ENCODE peak calls at places on chromosomes 11 and 22, in eight cellular contexts. U, A, I, Q, P, B, N and S are unnamed samples.

GRCh38 chr11:64340671-64341335 is 799 bp downstream of the CCDC88B start:
- DNase-seq in I (peak), B (no peak), N (peak), U (peak), A (peak), P (peak), Q (no peak), S (peak)

GRCh38 chr11:72848846-72849466 is 34.7 kb downstream of the ATG16L2 start:
- DNase-seq in B (no peak), U (peak), Q (peak), I (peak), N (peak), P (peak), A (peak), S (peak)

GRCh38 chr11:79050784-79051183 is 390.0 kb downstream of the TENM4 start:
- DNase-seq in P (no peak), I (no peak), Q (no peak), N (no peak), B (no peak), A (no peak), U (no peak), S (no peak)

GRCh38 chr11:126465573-126466287 is 110.2 kb downstream of the ST3GAL4 start:
- DNase-seq in A (no peak), Q (no peak), U (no peak), P (peak), N (no peak), I (peak), B (no peak), S (peak)

GRCh38 chr11:119453881-119454280 is 30.9 kb upstream of the THY1 start:
- DNase-seq in A (no peak), U (no peak), B (no peak), N (no peak), Q (no peak), P (no peak), I (no peak), S (no peak)

GRCh38 chr22:42800731-42801536 is 56.1 kb downstream of the ARFGAP3 start:
- DNase-seq in U (no peak), A (no peak), Q (no peak), P (no peak), N (no peak), B (no peak), I (no peak), S (no peak)

GRCh38 chr22:24563246-24563645 is 7.4 kb downstream of the SNRPD3 start:
- DNase-seq in P (no peak), Q (no peak), I (no peak), U (no peak), A (no peak), B (no peak), N (no peak), S (no peak)

GRCh38 chr22:41862160-41862529 is 29.2 kb downstream of the SREBF2 start:
- DNase-seq in B (no peak), U (peak), P (no peak), A (no peak), I (peak), Q (no peak), N (no peak), S (no peak)

GRCh38 chr11:113884361-113884836 is 9.0 kb upstream of the USP28 start:
- DNase-seq in A (peak), U (peak), I (no peak), N (peak), Q (no peak), B (no peak), P (no peak), S (peak)

GRCh38 chr11:124762624-124763155 is 600 bp upstream of the ESAM start:
- DNase-seq in N (peak), P (peak), I (no peak), Q (peak), B (no peak), U (no peak), A (no peak), S (peak)

GRCh38 chr11:26439854-26440253 is 107.9 kb downstream of the ANO3 start:
- DNase-seq in A (no peak), I (no peak), Q (no peak), U (no peak), P (no peak), B (no peak), N (no peak), S (no peak)

GRCh38 chr11:121881806-121882205 is 234.2 kb downstream of the BLID start:
- DNase-seq in U (no peak), A (no peak), P (no peak), N (no peak), I (no peak), Q (peak), B (no peak), S (peak)

GRCh38 chr11:61962213-61963015 is 5.0 kb downstream of the FTH1 start:
- DNase-seq in N (no peak), Q (no peak), A (peak), U (no peak), I (no peak), B (no peak), P (no peak), S (peak)

GRCh38 chr11:72573380-72573949 is 100.8 kb downstream of the PDE2A start:
- DNase-seq in U (peak), N (peak), A (peak), B (peak), Q (peak), I (no peak), P (peak), S (peak)

GRCh38 chr22:43554259-43554636 is 142.4 kb downstream of the MPPED1 start:
- DNase-seq in Q (no peak), U (no peak), P (no peak), B (no peak), N (no peak), A (no peak), I (no peak), S (no peak)

GRCh38 chr11:86374586-86374985 is at the start of gene CCDC81:
- DNase-seq in U (peak), A (peak), P (no peak), I (no peak), N (peak), Q (no peak), B (no peak), S (peak)

GRCh38 chr11:134756811-134757540 is 344.9 kb upstream of the B3GAT1 start:
- DNase-seq in U (no peak), N (no peak), A (no peak), P (no peak), B (no peak), Q (no peak), I (no peak), S (no peak)

GRCh38 chr22:47452184-47452583 is 689.7 kb downstream of the TBC1D22A start:
- DNase-seq in A (peak), P (no peak), I (peak), B (peak), N (no peak), U (no peak), Q (peak), S (no peak)

GRCh38 chr11:102367364-102367763 is 20.4 kb downstream of the BIRC2 start:
- DNase-seq in B (no peak), Q (peak), P (no peak), I (peak), N (no peak), A (no peak), U (peak), S (peak)

GRCh38 chr22:25839755-25840154 is 97.8 kb downstream of the MYO18B start:
- DNase-seq in I (no peak), Q (no peak), B (no peak), N (no peak), U (no peak), A (no peak), P (no peak), S (no peak)

GRCh38 chr11:75725552-75726320 is 8.1 kb downstream of the MOGAT2 start:
- DNase-seq in P (no peak), A (no peak), N (no peak), I (no peak), B (no peak), Q (no peak), U (no peak), S (no peak)

GRCh38 chr11:86632499-86633269 is 39.7 kb downstream of the ME3 start:
- DNase-seq in B (peak), I (no peak), Q (peak), N (peak), P (no peak), A (peak), U (peak), S (peak)

GRCh38 chr11:126049159-126049558 is 13.5 kb downstream of the CDON start:
- DNase-seq in P (no peak), A (no peak), I (no peak), N (no peak), B (no peak), Q (no peak), U (no peak), S (no peak)

GRCh38 chr11:130551388-130551787 is 102.9 kb downstream of the ADAMTS15 start:
- DNase-seq in I (no peak), A (no peak), U (no peak), P (no peak), N (no peak), B (no peak), Q (no peak), S (peak)

GRCh38 chr11:72235351-72236057 is 8.5 kb downstream of the PHOX2A start:
- DNase-seq in Q (no peak), I (no peak), B (no peak), P (no peak), A (no peak), U (no peak), N (no peak), S (no peak)

GRCh38 chr11:21814169-21814568 is 378.7 kb upstream of the ANO5 start:
- DNase-seq in B (no peak), I (no peak), P (no peak), U (peak), Q (no peak), A (no peak), N (no peak), S (no peak)
- TF ChIP-seq EZH2phosphoT487 in B (no peak), I (no peak), P (no peak), U (no peak), Q (no peak), A (no peak), N (no peak), S (no peak)

GRCh38 chr11:17313349-17314231 is 37.1 kb downstream of the NUCB2 start:
- DNase-seq in I (no peak), P (no peak), A (no peak), Q (no peak), B (no peak), U (no peak), N (no peak), S (peak)

GRCh38 chr11:17314904-17315426 is 36.6 kb upstream of the NCR3LG1 start:
- DNase-seq in U (no peak), P (no peak), Q (no peak), B (no peak), I (no peak), N (no peak), A (no peak), S (no peak)

DNA sequence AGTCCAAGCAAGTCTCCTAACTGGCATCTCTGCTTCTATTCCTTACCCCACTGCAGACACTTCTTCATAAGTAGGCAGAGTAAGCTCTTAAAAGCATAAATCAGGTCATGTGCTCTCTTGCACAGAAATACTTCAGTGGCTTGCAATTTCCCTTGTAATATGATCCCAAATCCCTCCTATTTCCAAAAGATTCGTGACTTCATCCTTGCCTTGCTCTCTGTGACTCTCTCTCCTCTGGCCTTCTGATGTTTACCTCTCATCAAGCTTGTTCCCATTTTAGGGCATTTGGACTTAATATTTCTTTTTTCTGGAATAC is 37.4 kb upstream of the NCR3LG1 start:
- DNase-seq in Q (peak), I (no peak), B (no peak), P (no peak), A (no peak), N (no peak), U (peak), S (peak)
- TF ChIP-seq EZH2phosphoT487 in Q (no peak), I (no peak), B (no peak), P (no peak), A (no peak), N (no peak), U (no peak), S (no peak)

GRCh38 chr11:110125632-110126031 is 32.4 kb downstream of the ZC3H12C start:
- DNase-seq in A (no peak), B (no peak), I (no peak), Q (no peak), N (no peak), U (peak), P (peak), S (peak)
- TF ChIP-seq EZH2phosphoT487 in A (no peak), B (no peak), I (no peak), Q (no peak), N (no peak), U (no peak), P (no peak), S (no peak)

DNA sequence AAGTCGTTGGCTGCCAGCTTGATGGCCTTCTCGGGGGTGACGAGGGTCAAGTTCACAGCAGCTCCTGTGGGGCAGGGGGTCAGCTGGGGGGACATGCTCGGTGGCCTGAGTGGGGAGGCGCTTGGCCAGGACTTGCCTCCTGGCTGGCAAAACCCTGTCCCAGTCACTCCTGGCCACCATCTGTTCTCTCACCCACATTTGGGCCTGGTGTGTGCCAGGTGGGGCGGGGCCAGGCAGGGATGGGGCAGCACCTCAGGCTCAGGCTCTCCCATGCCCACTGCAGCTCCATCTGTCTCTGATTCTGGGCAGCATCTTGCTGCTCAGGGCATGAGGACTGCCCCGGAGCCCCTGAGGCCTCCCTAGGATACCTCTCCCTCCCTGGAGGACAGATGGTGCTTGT is 3.7 kb upstream of the CEND1 start:
- DNase-seq in N (no peak), P (no peak), I (no peak), Q (no peak), A (no peak), U (no peak), B (no peak), S (no peak)
- TF ChIP-seq EZH2phosphoT487 in N (no peak), P (no peak), I (no peak), Q (no peak), A (no peak), U (no peak), B (no peak), S (no peak)

GRCh38 chr11:69051381-69052342 is 2.9 kb downstream of the TPCN2 start:
- DNase-seq in A (no peak), Q (no peak), B (no peak), I (peak), P (no peak), U (no peak), N (no peak), S (peak)
- TF ChIP-seq EZH2phosphoT487 in A (no peak), Q (no peak), B (no peak), I (no peak), P (no peak), U (no peak), N (no peak), S (no peak)

DNA sequence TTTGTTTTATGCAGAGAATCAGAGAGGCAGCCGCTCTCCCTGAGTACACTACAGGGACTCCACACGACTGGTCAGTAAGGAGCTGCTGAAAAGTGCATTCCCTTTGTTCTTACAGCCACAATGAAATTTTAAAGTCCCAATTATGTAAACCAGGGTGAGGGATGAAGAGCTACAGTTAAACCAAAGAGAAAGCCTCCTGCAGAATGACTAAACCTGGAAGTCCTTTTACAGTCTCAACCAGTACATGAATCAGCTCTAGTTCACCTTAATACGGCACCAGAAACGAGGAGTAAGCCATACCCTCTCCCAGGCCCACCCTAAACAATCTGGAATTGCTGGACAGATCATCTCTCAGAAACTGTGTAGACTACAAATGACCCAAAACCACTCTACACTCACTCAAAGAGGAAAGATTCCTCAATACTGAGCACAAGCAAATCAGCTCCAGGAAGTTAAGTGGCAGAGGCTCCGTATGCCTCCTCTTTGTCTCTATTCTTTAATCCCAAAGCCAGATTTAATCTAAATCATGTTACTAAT is 113.1 kb downstream of the RBFOX2 start:
- DNase-seq in N (peak), U (no peak), B (no peak), Q (peak), P (no peak), A (no peak), I (no peak), S (peak)
- TF ChIP-seq EZH2phosphoT487 in N (no peak), U (no peak), B (no peak), Q (no peak), P (no peak), A (no peak), I (no peak), S (no peak)

DNA sequence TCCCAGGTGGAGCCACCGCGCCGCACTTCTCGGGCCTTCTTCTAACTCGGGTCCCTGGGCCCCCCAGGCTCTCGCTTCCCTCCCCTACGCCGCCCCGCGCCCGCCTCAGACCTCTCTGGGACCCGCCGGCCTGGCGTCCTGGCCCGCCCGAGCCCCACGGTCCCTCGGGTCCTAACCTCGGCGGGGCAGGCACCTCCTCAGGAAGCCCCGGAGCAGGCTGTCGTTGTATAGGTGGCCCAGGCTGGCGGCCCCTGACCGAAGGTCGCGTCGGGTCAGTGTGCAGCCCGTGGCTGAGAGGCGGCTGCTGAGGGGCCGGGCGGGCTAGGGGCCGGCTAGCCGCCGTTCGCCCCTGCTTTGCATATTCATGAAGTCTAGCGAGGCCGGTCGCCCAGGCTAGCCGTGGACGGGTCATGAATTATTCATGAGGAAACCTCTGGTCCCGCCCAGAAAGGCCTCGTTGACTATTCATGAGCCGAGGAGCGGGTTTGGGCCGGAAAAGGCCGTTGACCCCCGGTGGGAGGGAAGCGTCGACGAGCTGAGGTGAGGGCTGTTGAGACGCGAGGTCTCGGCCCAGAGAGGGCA is at the start of gene HORMAD2:
- DNase-seq in B (no peak), I (no peak), A (peak), P (peak), Q (no peak), U (peak), N (peak), S (peak)
- TF ChIP-seq EZH2phosphoT487 in B (no peak), I (no peak), A (no peak), P (no peak), Q (no peak), U (no peak), N (no peak), S (no peak)

DNA sequence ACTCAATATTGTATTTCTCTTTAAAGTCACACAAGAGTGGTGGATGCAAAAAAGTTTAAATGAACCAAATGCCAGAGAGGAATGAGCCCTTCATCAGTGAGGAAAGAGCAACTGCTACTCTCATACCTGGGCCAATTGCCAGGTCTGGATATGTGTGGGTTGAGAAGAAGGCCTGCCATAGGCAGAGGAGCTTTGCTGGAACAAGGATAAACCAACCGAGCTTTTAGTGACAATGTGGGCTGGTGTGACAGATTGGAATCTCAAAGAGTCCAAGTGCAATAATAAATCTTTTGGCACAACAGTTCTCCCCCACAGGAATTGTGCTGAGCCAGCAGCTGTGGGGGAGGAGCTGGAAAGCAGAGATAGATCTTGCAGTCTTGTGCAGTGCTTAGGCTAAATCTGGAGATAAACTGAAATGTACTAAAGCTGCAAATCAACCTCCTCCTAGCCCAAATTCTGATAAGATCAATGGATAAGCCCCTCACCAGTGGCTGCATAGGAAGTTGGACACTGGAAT is 79.4 kb upstream of the ISX start:
- DNase-seq in N (no peak), U (no peak), B (no peak), I (no peak), Q (no peak), P (no peak), A (no peak), S (no peak)
- TF ChIP-seq EZH2phosphoT487 in N (no peak), U (no peak), B (no peak), I (no peak), Q (no peak), P (no peak), A (no peak), S (no peak)

GRCh38 chr11:13358871-13359270 is 81.3 kb downstream of the BMAL1 start:
- DNase-seq in U (no peak), A (no peak), P (no peak), I (no peak), N (no peak), B (no peak), Q (no peak), S (peak)
- TF ChIP-seq EZH2phosphoT487 in U (no peak), A (no peak), P (no peak), I (no peak), N (no peak), B (no peak), Q (no peak), S (no peak)

DNA sequence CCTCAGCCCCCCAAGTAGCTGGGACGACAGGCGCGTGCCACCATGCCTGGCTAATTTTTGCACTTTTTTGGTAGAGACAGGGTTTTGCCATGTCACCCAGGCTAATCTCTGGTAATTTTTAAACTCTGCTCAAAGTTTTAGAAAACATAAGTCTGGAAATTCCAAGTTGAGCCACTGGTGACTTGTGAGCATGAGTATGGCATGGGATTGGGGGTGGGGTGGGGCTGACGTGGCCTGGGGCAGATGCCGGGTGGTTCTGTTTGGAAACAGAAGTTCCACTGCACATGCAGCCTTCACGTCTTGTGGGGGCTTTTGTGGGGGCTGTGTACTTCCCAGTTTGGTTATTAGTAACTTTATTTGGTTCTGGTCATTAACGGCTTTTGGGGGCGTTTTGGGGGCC is 67.3 kb downstream of the PTPRJ start:
- DNase-seq in B (no peak), A (no peak), Q (no peak), N (no peak), I (no peak), P (no peak), U (peak), S (peak)
- TF ChIP-seq EZH2phosphoT487 in B (no peak), A (no peak), Q (no peak), N (no peak), I (no peak), P (no peak), U (no peak), S (no peak)